ENCODE peak calls at places on chromosomes 16 and 17, in four cellular contexts. One of them, this sample, is unnamed. For H3K4me1, the result is how much of the 10 kb centered on the place peaks cover.

GRCh38 chr16:80466024-80466986 is 74.5 kb upstream of the DYNLRB2 start:
- DNase-seq in tibial nerve: peak
- DNase-seq in cardiac muscle cell: peak
- DNase-seq in right lobe of liver: peak
- DNase-seq in this sample: peak

GRCh38 chr17:51085150-51085805 is 35.4 kb downstream of the SPAG9 start:
- DNase-seq in tibial nerve: no peak
- DNase-seq in cardiac muscle cell: peak
- DNase-seq in right lobe of liver: no peak
- DNase-seq in this sample: no peak

GRCh38 chr17:7632492-7632894 is 2.6 kb downstream of the SHBG start:
- DNase-seq in tibial nerve: no peak
- DNase-seq in cardiac muscle cell: peak
- DNase-seq in right lobe of liver: no peak
- DNase-seq in this sample: no peak

GRCh38 chr16:22335668-22336246 is 38.5 kb downstream of the POLR3E start:
- DNase-seq in tibial nerve: no peak
- DNase-seq in cardiac muscle cell: no peak
- DNase-seq in right lobe of liver: no peak
- DNase-seq in this sample: no peak

GRCh38 chr17:61465550-61466237 is 13.5 kb downstream of the TBX4 start:
- DNase-seq in tibial nerve: no peak
- DNase-seq in cardiac muscle cell: no peak
- DNase-seq in right lobe of liver: no peak
- DNase-seq in this sample: no peak

GRCh38 chr17:72697602-72698146 is 394.8 kb downstream of the SLC39A11 start:
- DNase-seq in tibial nerve: no peak
- DNase-seq in cardiac muscle cell: no peak
- DNase-seq in right lobe of liver: no peak
- DNase-seq in this sample: no peak

GRCh38 chr16:9837481-9837880 is 344.7 kb downstream of the GRIN2A start:
- DNase-seq in tibial nerve: no peak
- DNase-seq in cardiac muscle cell: no peak
- DNase-seq in right lobe of liver: no peak
- DNase-seq in this sample: no peak

GRCh38 chr16:12315330-12316138 is 339.0 kb downstream of the SNX29 start:
- DNase-seq in tibial nerve: no peak
- DNase-seq in cardiac muscle cell: no peak
- DNase-seq in right lobe of liver: peak
- DNase-seq in this sample: peak

GRCh38 chr17:56020369-56020768 is 132.9 kb upstream of the ANKFN1 start:
- DNase-seq in tibial nerve: no peak
- DNase-seq in cardiac muscle cell: no peak
- DNase-seq in right lobe of liver: no peak
- DNase-seq in this sample: no peak

GRCh38 chr16:67084345-67085028 is 25.3 kb upstream of the PHAF1 start:
- DNase-seq in tibial nerve: no peak
- DNase-seq in cardiac muscle cell: peak
- DNase-seq in right lobe of liver: no peak
- DNase-seq in this sample: no peak

GRCh38 chr16:12340151-12340733 is 363.7 kb downstream of the SNX29 start:
- DNase-seq in tibial nerve: peak
- DNase-seq in cardiac muscle cell: peak
- DNase-seq in right lobe of liver: peak
- DNase-seq in this sample: peak

GRCh38 chr16:15682105-15682570 is 32.1 kb downstream of the NDE1 start:
- DNase-seq in tibial nerve: peak
- DNase-seq in cardiac muscle cell: peak
- DNase-seq in right lobe of liver: no peak
- DNase-seq in this sample: no peak

GRCh38 chr17:61310611-61311010 is 89.0 kb upstream of the TBX2 start:
- DNase-seq in tibial nerve: no peak
- DNase-seq in cardiac muscle cell: no peak
- DNase-seq in right lobe of liver: no peak
- DNase-seq in this sample: no peak

GRCh38 chr17:50868594-50868993 is 2.4 kb upstream of the TOB1 start:
- DNase-seq in tibial nerve: no peak
- DNase-seq in cardiac muscle cell: no peak
- DNase-seq in right lobe of liver: no peak
- DNase-seq in this sample: no peak

GRCh38 chr17:82449136-82449882 is 1.2 kb downstream of the CYBC1 start:
- DNase-seq in tibial nerve: no peak
- DNase-seq in cardiac muscle cell: no peak
- DNase-seq in right lobe of liver: peak
- DNase-seq in this sample: no peak

GRCh38 chr16:67451704-67452435 is 20.9 kb downstream of the HSD11B2 start:
- DNase-seq in tibial nerve: no peak
- DNase-seq in cardiac muscle cell: no peak
- DNase-seq in right lobe of liver: no peak
- DNase-seq in this sample: no peak

GRCh38 chr17:685006-685405 is 29.6 kb downstream of the VPS53 start:
- DNase-seq in tibial nerve: no peak
- DNase-seq in cardiac muscle cell: no peak
- DNase-seq in right lobe of liver: no peak
- DNase-seq in this sample: no peak

GRCh38 chr16:2061023-2061422 is 13.2 kb downstream of the TSC2 start:
- DNase-seq in tibial nerve: no peak
- DNase-seq in cardiac muscle cell: no peak
- DNase-seq in right lobe of liver: no peak
- DNase-seq in this sample: peak
- H3K4me3 ChIP-seq in tibial nerve: no peak
- H3K4me3 ChIP-seq in cardiac muscle cell: no peak
- H3K4me3 ChIP-seq in right lobe of liver: no peak
- H3K4me3 ChIP-seq in this sample: no peak

GRCh38 chr17:57984936-57985674 is 2.9 kb downstream of the VEZF1 start:
- DNase-seq in tibial nerve: no peak
- DNase-seq in cardiac muscle cell: no peak
- DNase-seq in right lobe of liver: no peak
- DNase-seq in this sample: no peak
- H3K4me1 ChIP-seq in tibial nerve: under half
- H3K4me1 ChIP-seq in cardiac muscle cell: under half
- H3K4me1 ChIP-seq in right lobe of liver: under half
- H3K4me1 ChIP-seq in this sample: under half

DNA sequence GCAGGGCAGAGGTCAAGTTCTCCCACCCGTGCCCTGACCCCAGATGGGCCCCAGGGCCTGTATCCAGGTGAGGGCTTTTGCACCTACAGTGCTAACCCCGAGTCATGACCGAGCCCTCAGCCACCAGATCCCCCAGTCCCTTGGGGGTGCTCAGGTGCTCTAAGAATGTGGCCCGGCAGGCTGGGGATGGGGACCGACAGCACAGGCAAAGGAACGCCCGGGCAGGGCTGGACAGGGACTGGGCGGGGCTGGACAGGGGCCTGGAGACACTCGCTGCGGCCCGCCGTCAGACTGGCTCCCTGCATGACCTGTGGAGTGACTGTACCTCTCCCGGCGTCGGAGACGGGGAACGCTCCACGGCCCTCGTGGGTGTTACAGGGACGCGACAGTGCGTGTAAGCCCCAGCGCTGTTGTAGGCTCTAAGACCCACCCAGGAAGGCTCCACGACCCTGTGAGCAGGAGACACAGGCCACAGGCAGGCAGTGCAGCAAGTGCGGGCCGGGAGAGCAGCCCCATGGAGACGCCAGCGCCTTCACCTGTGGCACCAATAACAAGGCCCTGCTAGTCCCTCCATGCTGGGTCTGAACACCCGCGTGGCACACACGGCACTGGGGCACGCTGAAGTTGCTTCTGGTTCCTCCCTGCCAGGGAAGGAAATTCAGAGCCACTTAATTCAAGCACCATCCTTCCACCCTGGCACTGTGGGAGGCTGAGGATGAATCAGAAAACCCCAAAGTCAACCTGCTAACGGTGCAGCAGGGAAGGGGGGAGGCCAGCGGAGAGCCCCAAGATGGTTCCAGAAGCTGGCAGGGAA is 38.7 kb downstream of the CBFA2T3 start:
- DNase-seq in tibial nerve: no peak
- DNase-seq in cardiac muscle cell: no peak
- DNase-seq in right lobe of liver: no peak
- DNase-seq in this sample: peak
- H3K27ac ChIP-seq in tibial nerve: no peak
- H3K27ac ChIP-seq in cardiac muscle cell: no peak
- H3K27ac ChIP-seq in right lobe of liver: no peak
- H3K27ac ChIP-seq in this sample: no peak

DNA sequence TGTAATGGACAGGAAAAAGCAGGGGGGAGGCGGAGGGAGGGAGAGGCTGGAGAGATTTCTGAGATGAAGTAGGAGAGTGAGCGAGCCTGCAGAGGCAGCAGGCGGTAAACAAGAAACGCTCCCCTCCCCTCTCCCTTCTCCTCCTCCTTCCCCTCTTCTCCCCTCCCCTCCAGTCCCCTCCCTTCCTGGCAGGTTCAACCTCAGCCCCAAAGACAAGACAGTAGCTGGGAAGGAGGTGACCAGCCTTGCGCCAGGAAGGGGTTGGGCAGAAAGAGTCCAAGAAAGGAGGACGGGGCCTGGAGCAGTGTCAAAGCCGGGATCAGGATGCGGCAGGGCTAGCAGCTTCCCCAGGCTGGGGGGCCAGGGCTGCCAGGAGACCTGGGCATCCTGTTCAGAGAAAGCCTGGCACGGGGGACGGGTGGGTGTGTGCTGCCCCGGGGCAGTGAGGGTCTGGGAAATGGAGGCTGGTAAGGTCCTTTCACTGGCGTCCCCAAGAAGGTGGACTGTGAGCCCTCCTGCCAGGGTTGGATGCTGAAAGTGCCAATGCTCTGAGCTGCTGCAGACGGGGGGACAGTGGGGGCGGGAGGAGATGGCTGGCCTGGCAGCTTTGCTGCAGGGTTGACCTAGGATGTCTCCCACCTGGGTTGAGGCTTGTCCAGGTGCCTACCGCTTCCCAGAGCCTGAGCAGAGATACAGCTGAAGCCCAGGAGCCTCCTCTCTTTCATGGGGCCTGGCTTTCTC is 261.6 kb upstream of the TNRC6C start:
- DNase-seq in tibial nerve: no peak
- DNase-seq in cardiac muscle cell: no peak
- DNase-seq in right lobe of liver: no peak
- DNase-seq in this sample: no peak
- H3K4me3 ChIP-seq in tibial nerve: no peak
- H3K4me3 ChIP-seq in cardiac muscle cell: no peak
- H3K4me3 ChIP-seq in right lobe of liver: no peak
- H3K4me3 ChIP-seq in this sample: no peak

GRCh38 chr17:39092672-39093250 is 58.7 kb downstream of the PLXDC1 start:
- DNase-seq in tibial nerve: no peak
- DNase-seq in cardiac muscle cell: no peak
- DNase-seq in right lobe of liver: no peak
- DNase-seq in this sample: no peak
- H3K4me1 ChIP-seq in tibial nerve: under half
- H3K4me1 ChIP-seq in cardiac muscle cell: under half
- H3K4me1 ChIP-seq in right lobe of liver: under half
- H3K4me1 ChIP-seq in this sample: under half

GRCh38 chr17:21377821-21378396 is 1.8 kb downstream of the KCNJ12 start:
- DNase-seq in tibial nerve: no peak
- DNase-seq in cardiac muscle cell: no peak
- DNase-seq in right lobe of liver: no peak
- DNase-seq in this sample: no peak
- H3K27ac ChIP-seq in tibial nerve: no peak
- H3K27ac ChIP-seq in cardiac muscle cell: no peak
- H3K27ac ChIP-seq in right lobe of liver: no peak
- H3K27ac ChIP-seq in this sample: no peak

This sample was measured in pancreas.